ENCODE peak calls at places on chromosomes 13 and 19, in seven cellular contexts. L is GM12864; K is naive thymus-derived CD4-positive, alpha-beta T cell; N is left cardiac atrium; C is dermis microvascular lymphatic vessel endothelial cell; H is IMR-90; W is activated T-cell treated with anti-CD3 and anti-CD28 coated beads, Interleukin-2, amount 50 U/mL, for 72 hours. T is an unnamed sample.

GRCh38 chr19:56839665-56840451 is 668 bp downstream of the PEG3 start:
- DNase-seq in K (no peak), H (no peak), L (no peak), C (peak; percentile 30), N (peak; percentile 97), W (peak; percentile 9), T (peak; percentile 95)

GRCh38 chr19:1408300-1409203 is 1.2 kb downstream of the DAZAP1 start:
- DNase-seq in K (peak; percentile 67), N (peak; percentile 77), W (peak; percentile 68), H (peak; percentile 50), C (no peak), L (no peak), T (peak; percentile 75)

GRCh38 chr19:36686365-36687213 is 823 bp upstream of the ZNF567 start:
- DNase-seq in C (peak; percentile 10), W (no peak), L (no peak), K (no peak), H (peak; percentile 5), N (no peak), T (peak; percentile 51)

GRCh38 chr19:4406626-4407025 is 4.2 kb downstream of the CHAF1A start:
- DNase-seq in C (no peak), H (no peak), N (no peak), W (no peak), L (no peak), K (no peak), T (no peak)

GRCh38 chr13:75326173-75327131 is 155.5 kb downstream of the TBC1D4 start:
- DNase-seq in K (peak; percentile 88), H (peak; percentile 53), W (peak; percentile 63), C (peak; percentile 97), L (peak; percentile 49), N (peak; percentile 28), T (no peak)

GRCh38 chr13:79434578-79434977 is 28.5 kb upstream of the RBM26 start:
- DNase-seq in K (no peak), N (no peak), H (peak; percentile 42), C (no peak), W (no peak), L (no peak), T (no peak)

GRCh38 chr13:57569981-57570380 is 61.6 kb upstream of the PCDH17 start:
- DNase-seq in C (no peak), N (no peak), L (no peak), W (no peak), H (no peak), K (no peak), T (no peak)

GRCh38 chr19:18417250-18418033 is 1.8 kb upstream of the SSBP4 start:
- DNase-seq in K (no peak), W (peak; percentile 52), L (no peak), H (peak; percentile 73), N (peak; percentile 91), C (peak; percentile 68), T (peak; percentile 91)

GRCh38 chr19:12163841-12164240 is 945 bp downstream of the ZNF136 start:
- DNase-seq in H (peak; percentile 56), L (no peak), W (no peak), K (no peak), N (no peak), C (no peak), T (no peak)

GRCh38 chr19:18536475-18536874 is 6.9 kb downstream of the FKBP8 start:
- DNase-seq in H (no peak), N (no peak), W (no peak), C (no peak), K (no peak), L (no peak), T (no peak)

GRCh38 chr13:33193428-33193974 is 92.1 kb downstream of the STARD13 start:
- DNase-seq in L (no peak), C (no peak), W (no peak), K (no peak), N (no peak), H (no peak), T (no peak)

GRCh38 chr19:46913852-46914430 is 53.1 kb downstream of the ARHGAP35 start:
- DNase-seq in H (peak; percentile 49), L (no peak), K (peak; percentile 3), C (no peak), N (no peak), W (no peak), T (no peak)

GRCh38 chr19:48722196-48722708 is 2.7 kb upstream of the MAMSTR start:
- DNase-seq in N (no peak), H (no peak), K (no peak), W (no peak), L (no peak), C (no peak), T (no peak)

GRCh38 chr13:53920916-53921315 is 892.3 kb downstream of the OLFM4 start:
- DNase-seq in W (no peak), K (no peak), H (no peak), C (no peak), L (no peak), N (no peak), T (no peak)